ENCODE peak calls at places on chromosomes 4 and X, in four cellular contexts. C, F, D and R are unnamed samples.

GRCh38 chr4:153546273-153546672 is 80.1 kb downstream of the TMEM131L start:
- DNase-seq in C (no peak), F (no peak), D (no peak), R (no peak)

GRCh38 chrX:460823-461640 is 74.3 kb upstream of the PPP2R3B start:
- DNase-seq in C (no peak), F (peak; percentile 51), D (no peak), R (no peak)

GRCh38 chrX:16828126-16828908 is 41.8 kb downstream of the RBBP7 start:
- DNase-seq in C (no peak), F (no peak), D (peak; percentile 15), R (no peak)

GRCh38 chrX:31603411-31604120 is 531.7 kb upstream of the FTHL17 start:
- DNase-seq in C (no peak), F (no peak), D (no peak), R (no peak)

GRCh38 chr4:107094332-107094731 is 58.2 kb upstream of the DKK2 start:
- DNase-seq in C (no peak), F (no peak), D (peak; percentile 82), R (no peak)

GRCh38 chr4:17968721-17969120 is 52.8 kb downstream of the LCORL start:
- DNase-seq in C (no peak), F (no peak), D (no peak), R (no peak)

GRCh38 chrX:118039591-118039990 is 77.0 kb downstream of the KLHL13 start:
- DNase-seq in C (no peak), F (no peak), D (no peak), R (no peak)

GRCh38 chr4:26930964-26931363 is 70.3 kb downstream of the STIM2 start:
- DNase-seq in C (no peak), F (no peak), D (peak; percentile 17), R (no peak)

GRCh38 chrX:136767104-136767941 is 13.4 kb downstream of the ARHGEF6 start:
- DNase-seq in C (peak; percentile 70), F (peak; percentile 83), D (peak; percentile 69), R (peak; percentile 58)

GRCh38 chrX:46294234-46294633 is 251.0 kb downstream of the ZNF674 start:
- DNase-seq in C (no peak), F (no peak), D (no peak), R (no peak)

GRCh38 chrX:2430265-2430825 is 70.4 kb downstream of the DHRSX start:
- DNase-seq in C (no peak), F (no peak), D (no peak), R (no peak)

GRCh38 chr4:21790437-21791029 is 158.0 kb downstream of the KCNIP4 start:
- DNase-seq in C (no peak), F (no peak), D (peak; percentile 36), R (no peak)

GRCh38 chr4:3434891-3435683 is 6.7 kb upstream of the HGFAC start:
- DNase-seq in C (no peak), F (peak; percentile 66), D (no peak), R (no peak)

GRCh38 chr4:164779811-164780216 is 25.9 kb downstream of the SMIM31 start:
- DNase-seq in C (peak; percentile 37), F (no peak), D (peak; percentile 79), R (peak; percentile 45)

GRCh38 chrX:52574416-52575275 is 57.8 kb upstream of the XAGE1B start:
- DNase-seq in C (no peak), F (no peak), D (peak; percentile 90), R (peak; percentile 43)

GRCh38 chr4:55437356-55437796 is 41.6 kb downstream of the TMEM165 start:
- DNase-seq in C (peak; percentile 33), F (no peak), D (no peak), R (no peak)

GRCh38 chr4:94409947-94410346 is 41.8 kb upstream of the PDLIM5 start:
- DNase-seq in C (no peak), F (no peak), D (peak; percentile 10), R (no peak)

GRCh38 chrX:135522132-135522530 is 1.7 kb downstream of the INTS6L start:
- DNase-seq in C (no peak), F (no peak), D (no peak), R (no peak)

GRCh38 chr4:89253306-89253705 is 54.3 kb downstream of the GPRIN3 start:
- DNase-seq in C (no peak), F (no peak), D (no peak), R (no peak)

GRCh38 chr4:138310991-138311390 is 68.8 kb upstream of the SLC7A11 start:
- DNase-seq in C (no peak), F (no peak), D (no peak), R (no peak)

GRCh38 chrX:29652484-29652883 is 562.9 kb upstream of the MAGEB2 start:
- DNase-seq in C (no peak), F (no peak), D (no peak), R (no peak)

GRCh38 chr4:54254915-54255246 is 25.8 kb downstream of the PDGFRA start:
- DNase-seq in C (no peak), F (peak; percentile 80), D (no peak), R (no peak)

GRCh38 chrX:39950035-39950688 is 147.6 kb downstream of the BCOR start:
- DNase-seq in C (no peak), F (peak; percentile 5), D (no peak), R (no peak)

GRCh38 chr4:41880840-41881831 is 54.1 kb upstream of the TMEM33 start:
- DNase-seq in C (no peak), F (no peak), D (no peak), R (no peak)

GRCh38 chr4:108601517-108601916 is 18.9 kb upstream of the RPL34 start:
- DNase-seq in C (no peak), F (no peak), D (no peak), R (no peak)

GRCh38 chr4:44232262-44232661 is 216.3 kb downstream of the KCTD8 start:
- DNase-seq in C (no peak), F (no peak), D (no peak), R (no peak)

GRCh38 chr4:142778430-142778829 is 67.7 kb downstream of the INPP4B start:
- DNase-seq in C (no peak), F (no peak), D (no peak), R (no peak)

GRCh38 chr4:76554630-76555029 is 119.6 kb downstream of the SHROOM3 start:
- DNase-seq in C (no peak), F (no peak), D (no peak), R (no peak)

DNA sequence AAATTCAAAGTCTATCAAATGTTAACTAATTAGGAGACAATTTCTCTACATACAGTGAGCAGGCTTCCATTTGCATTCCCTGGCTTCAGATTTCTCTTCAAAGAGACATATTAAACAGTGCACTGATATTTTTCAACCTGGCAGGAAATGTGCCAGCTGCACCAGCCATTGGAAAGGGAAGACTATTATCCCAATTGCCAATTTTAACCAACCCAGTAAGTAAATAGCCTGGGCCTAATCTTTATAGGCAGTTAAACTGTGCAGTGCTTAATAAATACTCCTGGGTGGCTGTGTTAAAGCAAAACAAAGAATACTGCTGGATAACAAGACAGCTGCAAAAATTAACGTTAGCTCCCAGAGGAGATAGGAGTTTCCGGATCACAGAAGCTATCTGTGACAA is 111.9 kb upstream of the GALNT7 start:
- DNase-seq in C (peak; percentile 57), F (no peak), D (no peak), R (no peak)
- H3K27ac ChIP-seq in C (peak overlapping the region; percentile 38), F (no peak overlapping the region), D (no peak overlapping the region), R (no peak overlapping the region)

DNA sequence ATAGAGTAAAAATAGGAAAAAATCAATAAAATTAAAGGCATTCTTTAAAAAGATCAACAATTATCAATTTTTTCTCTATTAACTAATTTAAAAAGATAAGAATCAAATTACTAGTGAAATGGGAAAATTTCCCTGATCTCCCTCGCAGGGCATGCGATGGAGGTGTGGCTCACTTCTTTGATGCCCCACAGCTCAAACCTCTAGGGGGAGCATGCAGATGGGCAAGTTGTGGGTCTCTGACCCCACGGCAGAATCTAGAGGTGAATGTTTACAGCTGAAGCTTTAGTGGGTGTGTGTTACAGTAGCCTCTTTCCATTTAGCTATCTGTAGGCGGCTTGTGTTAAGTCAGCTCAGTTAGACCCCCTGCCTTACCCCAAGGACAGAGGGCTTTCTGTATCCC is 1348.8 kb downstream of the PCDH18 start:
- DNase-seq in C (no peak), F (no peak), D (no peak), R (no peak)
- H3K4me1 ChIP-seq in C (no peaks in the 10 kb centered on the region), F (no peaks in the 10 kb centered on the region), D (no peaks in the 10 kb centered on the region), R (no peaks in the 10 kb centered on the region)

GRCh38 chrX:110004210-110004609 is 1.3 kb downstream of the TMEM164 start:
- DNase-seq in C (peak; percentile 73), F (peak; percentile 80), D (no peak), R (no peak)

GRCh38 chrX:110001702-110002299 is 1.1 kb upstream of the TMEM164 start:
- DNase-seq in C (no peak), F (no peak), D (no peak), R (no peak)

GRCh38 chrX:110003167-110004156 is 548 bp downstream of the TMEM164 start:
- DNase-seq in C (peak; percentile 39), F (peak; percentile 80), D (peak; percentile 11), R (no peak)

GRCh38 chrX:110000854-110001701 is 1.8 kb upstream of the TMEM164 start:
- DNase-seq in C (no peak), F (no peak), D (no peak), R (no peak)

GRCh38 chrX:110002300-110003166 is at the start of gene TMEM164:
- DNase-seq in C (peak; percentile 82), F (peak; percentile 95), D (peak; percentile 80), R (peak; percentile 79)
- TF ChIP-seq CTCF in C (peak; percentile 19), F (no peak), D (no peak), R (no peak)

GRCh38 chr4:25098964-25099843 is 61.0 kb downstream of the SEPSECS start:
- DNase-seq in C (peak; percentile 41), F (peak; percentile 88), D (no peak), R (peak; percentile 96)
- H3K27ac ChIP-seq in C (no peak overlapping the region), F (no peak overlapping the region), D (no peak overlapping the region), R (peak overlapping the region; percentile 50)

DNA sequence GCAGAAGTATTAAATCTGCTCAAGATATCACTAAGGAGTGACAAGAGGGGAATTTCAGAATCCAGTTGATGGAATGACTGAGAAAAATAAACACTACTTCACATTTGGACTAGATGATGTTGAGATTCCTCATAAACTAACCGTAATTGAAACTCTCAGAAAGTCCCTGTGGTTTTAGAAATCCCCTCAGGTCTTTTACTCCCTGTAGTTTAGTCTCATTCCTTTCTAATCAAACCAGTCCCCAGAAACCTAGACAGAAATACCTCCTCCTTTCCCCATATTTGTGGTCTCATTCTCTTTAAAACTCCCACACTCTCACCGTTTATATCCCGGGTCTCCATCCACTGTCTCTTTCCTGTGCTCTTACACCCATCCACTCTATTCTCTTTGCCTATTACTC is 15.0 kb upstream of the TLR1 start:
- DNase-seq in C (no peak), F (no peak), D (no peak), R (no peak)
- H3K4me1 ChIP-seq in C (no peaks in the 10 kb centered on the region), F (no peaks in the 10 kb centered on the region), D (no peaks in the 10 kb centered on the region), R (no peaks in the 10 kb centered on the region)

GRCh38 chrX:154322890-154323289 is 27.3 kb downstream of the TKTL1 start:
- DNase-seq in C (no peak), F (no peak), D (no peak), R (no peak)

GRCh38 chrX:154323537-154323936 is 27.9 kb downstream of the TKTL1 start:
- DNase-seq in C (no peak), F (no peak), D (no peak), R (no peak)

GRCh38 chrX:154321152-154321551 is 25.6 kb downstream of the TKTL1 start:
- DNase-seq in C (no peak), F (no peak), D (no peak), R (no peak)

GRCh38 chrX:154320406-154320805 is 24.8 kb downstream of the TKTL1 start:
- DNase-seq in C (no peak), F (no peak), D (no peak), R (no peak)

DNA sequence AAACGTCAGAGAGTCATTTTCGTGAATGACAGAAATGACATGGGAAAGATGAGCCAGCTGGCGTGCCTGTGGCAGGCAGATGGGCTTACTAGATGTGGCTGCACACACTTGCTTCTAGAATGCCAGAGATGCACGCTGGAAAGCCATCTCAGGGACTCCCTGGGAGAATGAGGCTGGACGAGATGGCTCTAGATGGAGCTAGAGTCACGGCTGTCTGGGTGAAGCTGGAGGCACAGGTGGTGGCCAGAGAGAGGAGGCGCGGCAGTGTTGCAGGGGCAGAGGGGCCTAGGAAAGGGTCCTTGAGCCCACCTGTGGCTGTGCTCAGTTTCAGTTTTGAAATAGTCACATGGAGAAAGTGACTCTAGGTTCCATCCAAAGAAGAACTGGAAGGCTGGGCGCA is 26.0 kb downstream of the TKTL1 start:
- DNase-seq in C (no peak), F (no peak), D (no peak), R (peak; percentile 27)
- TF ChIP-seq CTCF in C (no peak), F (no peak), D (no peak), R (no peak)